ENCODE peak calls at places on chromosomes 5 and 9, in seven cellular contexts. One of them, this sample, is unnamed.

GRCh38 chr9:136050706-136051567 is 44.2 kb downstream of the NACC2 start:
- DNase-seq in IMR-90: peak; percentile 16
- DNase-seq in neuronal stem cell: peak; percentile 40
- DNase-seq in H9: peak; percentile 48
- DNase-seq in mesendoderm: peak; percentile 34
- DNase-seq in H1: peak; percentile 73
- DNase-seq in trophoblast cell: no peak
- DNase-seq in this sample: peak; percentile 53

GRCh38 chr5:132017738-132018625 is 6.5 kb upstream of the ACSL6 start:
- DNase-seq in IMR-90: no peak
- DNase-seq in neuronal stem cell: no peak
- DNase-seq in H9: no peak
- DNase-seq in mesendoderm: no peak
- DNase-seq in H1: peak; percentile 35
- DNase-seq in trophoblast cell: no peak
- DNase-seq in this sample: no peak

GRCh38 chr5:169757016-169757415 is 119.9 kb downstream of the DOCK2 start:
- DNase-seq in IMR-90: peak; percentile 54
- DNase-seq in neuronal stem cell: no peak
- DNase-seq in H9: no peak
- DNase-seq in mesendoderm: no peak
- DNase-seq in H1: no peak
- DNase-seq in trophoblast cell: peak; percentile 70
- DNase-seq in this sample: no peak

GRCh38 chr9:93094294-93095204 is 1.5 kb upstream of the CARD19 start:
- DNase-seq in IMR-90: no peak
- DNase-seq in neuronal stem cell: no peak
- DNase-seq in H9: no peak
- DNase-seq in mesendoderm: peak; percentile 44
- DNase-seq in H1: no peak
- DNase-seq in trophoblast cell: no peak
- DNase-seq in this sample: peak; percentile 30

GRCh38 chr5:179668404-179668803 is 12.4 kb downstream of the CBY3 start:
- DNase-seq in IMR-90: peak; percentile 54
- DNase-seq in neuronal stem cell: peak; percentile 50
- DNase-seq in H9: peak; percentile 84
- DNase-seq in mesendoderm: peak; percentile 87
- DNase-seq in H1: peak; percentile 85
- DNase-seq in trophoblast cell: peak; percentile 37
- DNase-seq in this sample: peak; percentile 61

GRCh38 chr5:78648359-78649219 is at the start of gene LHFPL2:
- DNase-seq in IMR-90: peak; percentile 68
- DNase-seq in neuronal stem cell: peak; percentile 84
- DNase-seq in H9: peak; percentile 69
- DNase-seq in mesendoderm: peak; percentile 91
- DNase-seq in H1: peak; percentile 84
- DNase-seq in trophoblast cell: peak; percentile 62
- DNase-seq in this sample: peak; percentile 78

GRCh38 chr5:73625905-73626811 is at the start of gene ARHGEF28:
- DNase-seq in IMR-90: peak; percentile 28
- DNase-seq in neuronal stem cell: peak; percentile 56
- DNase-seq in H9: peak; percentile 66
- DNase-seq in mesendoderm: peak; percentile 38
- DNase-seq in H1: peak; percentile 72
- DNase-seq in trophoblast cell: no peak
- DNase-seq in this sample: peak; percentile 52

GRCh38 chr5:2847608-2848007 is 96.1 kb upstream of the IRX2 start:
- DNase-seq in IMR-90: no peak
- DNase-seq in neuronal stem cell: no peak
- DNase-seq in H9: no peak
- DNase-seq in mesendoderm: no peak
- DNase-seq in H1: no peak
- DNase-seq in trophoblast cell: no peak
- DNase-seq in this sample: no peak

GRCh38 chr5:174549254-174549653 is 175.1 kb upstream of the MSX2 start:
- DNase-seq in IMR-90: no peak
- DNase-seq in neuronal stem cell: no peak
- DNase-seq in H9: no peak
- DNase-seq in mesendoderm: no peak
- DNase-seq in H1: no peak
- DNase-seq in trophoblast cell: no peak
- DNase-seq in this sample: no peak

GRCh38 chr5:77645158-77645994 is 6.9 kb upstream of the OTP start:
- DNase-seq in IMR-90: no peak
- DNase-seq in neuronal stem cell: no peak
- DNase-seq in H9: peak; percentile 66
- DNase-seq in mesendoderm: no peak
- DNase-seq in H1: peak; percentile 77
- DNase-seq in trophoblast cell: no peak
- DNase-seq in this sample: peak; percentile 12

GRCh38 chr5:137822158-137822764 is 45.4 kb upstream of the MYOT start:
- DNase-seq in IMR-90: peak; percentile 18
- DNase-seq in neuronal stem cell: peak; percentile 52
- DNase-seq in H9: peak; percentile 63
- DNase-seq in mesendoderm: peak; percentile 89
- DNase-seq in H1: peak; percentile 60
- DNase-seq in trophoblast cell: peak; percentile 57
- DNase-seq in this sample: peak; percentile 41

GRCh38 chr5:7917130-7918123 is 48.5 kb downstream of the MTRR start:
- DNase-seq in IMR-90: no peak
- DNase-seq in neuronal stem cell: no peak
- DNase-seq in H9: no peak
- DNase-seq in mesendoderm: no peak
- DNase-seq in H1: no peak
- DNase-seq in trophoblast cell: no peak
- DNase-seq in this sample: no peak

GRCh38 chr9:132755096-132755495 is 84.8 kb downstream of the GTF3C4 start:
- DNase-seq in IMR-90: no peak
- DNase-seq in neuronal stem cell: no peak
- DNase-seq in H9: no peak
- DNase-seq in mesendoderm: no peak
- DNase-seq in H1: no peak
- DNase-seq in trophoblast cell: no peak
- DNase-seq in this sample: no peak
- H2BK120ac ChIP-seq in IMR-90: no peak overlapping the region
- H2BK120ac ChIP-seq in neuronal stem cell: no peak overlapping the region
- H2BK120ac ChIP-seq in H9: no peak overlapping the region
- H2BK120ac ChIP-seq in mesendoderm: no peak overlapping the region
- H2BK120ac ChIP-seq in H1: no peak overlapping the region
- H2BK120ac ChIP-seq in trophoblast cell: no peak overlapping the region
- H2BK120ac ChIP-seq in this sample: no peak overlapping the region

GRCh38 chr9:106753155-106753671 is 109.8 kb upstream of the ZNF462 start:
- DNase-seq in IMR-90: peak; percentile 7
- DNase-seq in neuronal stem cell: no peak
- DNase-seq in H9: no peak
- DNase-seq in mesendoderm: peak; percentile 8
- DNase-seq in H1: no peak
- DNase-seq in trophoblast cell: no peak
- DNase-seq in this sample: peak; percentile 91
- H2BK120ac ChIP-seq in IMR-90: no peak overlapping the region
- H2BK120ac ChIP-seq in neuronal stem cell: no peak overlapping the region
- H2BK120ac ChIP-seq in H9: no peak overlapping the region
- H2BK120ac ChIP-seq in mesendoderm: no peak overlapping the region
- H2BK120ac ChIP-seq in H1: no peak overlapping the region
- H2BK120ac ChIP-seq in trophoblast cell: no peak overlapping the region
- H2BK120ac ChIP-seq in this sample: no peak overlapping the region

DNA sequence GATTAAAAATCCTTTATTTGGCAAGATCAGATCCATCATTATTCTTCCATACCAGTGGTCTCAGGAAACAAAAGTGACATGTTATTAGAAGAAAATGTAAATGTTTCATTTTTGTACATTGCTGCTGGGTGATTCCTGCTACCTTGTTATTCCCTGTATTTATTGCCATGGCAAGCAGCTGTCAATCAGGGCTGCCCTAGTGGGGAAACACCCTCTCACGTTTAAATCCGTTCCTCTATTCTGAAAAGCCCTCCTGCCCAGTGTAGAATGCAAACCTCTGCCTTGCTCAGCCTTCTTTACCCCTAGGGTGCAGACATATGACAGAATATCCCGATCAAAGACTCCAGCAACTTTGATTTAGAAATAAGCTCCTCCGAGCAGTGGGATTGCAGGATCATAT is 66.4 kb downstream of the HRH2 start:
- DNase-seq in IMR-90: no peak
- DNase-seq in neuronal stem cell: no peak
- DNase-seq in H9: no peak
- DNase-seq in mesendoderm: no peak
- DNase-seq in H1: no peak
- DNase-seq in trophoblast cell: no peak
- DNase-seq in this sample: no peak
- H2BK120ac ChIP-seq in IMR-90: no peak overlapping the region
- H2BK120ac ChIP-seq in neuronal stem cell: no peak overlapping the region
- H2BK120ac ChIP-seq in H9: no peak overlapping the region
- H2BK120ac ChIP-seq in mesendoderm: no peak overlapping the region
- H2BK120ac ChIP-seq in H1: no peak overlapping the region
- H2BK120ac ChIP-seq in trophoblast cell: no peak overlapping the region
- H2BK120ac ChIP-seq in this sample: no peak overlapping the region

GRCh38 chr9:130201974-130202373 is 29.8 kb downstream of the NCS1 start:
- DNase-seq in IMR-90: no peak
- DNase-seq in neuronal stem cell: no peak
- DNase-seq in H9: no peak
- DNase-seq in mesendoderm: no peak
- DNase-seq in H1: no peak
- DNase-seq in trophoblast cell: no peak
- DNase-seq in this sample: no peak
- H2BK120ac ChIP-seq in IMR-90: no peak overlapping the region
- H2BK120ac ChIP-seq in neuronal stem cell: no peak overlapping the region
- H2BK120ac ChIP-seq in H9: no peak overlapping the region
- H2BK120ac ChIP-seq in mesendoderm: no peak overlapping the region
- H2BK120ac ChIP-seq in H1: no peak overlapping the region
- H2BK120ac ChIP-seq in trophoblast cell: no peak overlapping the region
- H2BK120ac ChIP-seq in this sample: no peak overlapping the region

GRCh38 chr9:73243078-73243477 is 91.4 kb downstream of the ANXA1 start:
- DNase-seq in IMR-90: no peak
- DNase-seq in neuronal stem cell: no peak
- DNase-seq in H9: no peak
- DNase-seq in mesendoderm: no peak
- DNase-seq in H1: no peak
- DNase-seq in trophoblast cell: no peak
- DNase-seq in this sample: no peak

GRCh38 chr9:73239868-73240267 is 88.2 kb downstream of the ANXA1 start:
- DNase-seq in IMR-90: no peak
- DNase-seq in neuronal stem cell: no peak
- DNase-seq in H9: no peak
- DNase-seq in mesendoderm: no peak
- DNase-seq in H1: no peak
- DNase-seq in trophoblast cell: no peak
- DNase-seq in this sample: peak; percentile 70

GRCh38 chr9:73233359-73233758 is 81.7 kb downstream of the ANXA1 start:
- DNase-seq in IMR-90: no peak
- DNase-seq in neuronal stem cell: no peak
- DNase-seq in H9: no peak
- DNase-seq in mesendoderm: no peak
- DNase-seq in H1: no peak
- DNase-seq in trophoblast cell: no peak
- DNase-seq in this sample: no peak

GRCh38 chr9:73231203-73231602 is 79.5 kb downstream of the ANXA1 start:
- DNase-seq in IMR-90: no peak
- DNase-seq in neuronal stem cell: no peak
- DNase-seq in H9: no peak
- DNase-seq in mesendoderm: no peak
- DNase-seq in H1: no peak
- DNase-seq in trophoblast cell: no peak
- DNase-seq in this sample: no peak

GRCh38 chr9:73237140-73237539 is 85.5 kb downstream of the ANXA1 start:
- DNase-seq in IMR-90: no peak
- DNase-seq in neuronal stem cell: no peak
- DNase-seq in H9: no peak
- DNase-seq in mesendoderm: no peak
- DNase-seq in H1: no peak
- DNase-seq in trophoblast cell: no peak
- DNase-seq in this sample: no peak
- H2BK120ac ChIP-seq in IMR-90: no peak overlapping the region
- H2BK120ac ChIP-seq in neuronal stem cell: no peak overlapping the region
- H2BK120ac ChIP-seq in H9: no peak overlapping the region
- H2BK120ac ChIP-seq in mesendoderm: no peak overlapping the region
- H2BK120ac ChIP-seq in H1: no peak overlapping the region
- H2BK120ac ChIP-seq in trophoblast cell: no peak overlapping the region
- H2BK120ac ChIP-seq in this sample: no peak overlapping the region

GRCh38 chr9:100117316-100117715 is 18.3 kb downstream of the INVS start:
- DNase-seq in IMR-90: no peak
- DNase-seq in neuronal stem cell: no peak
- DNase-seq in H9: no peak
- DNase-seq in mesendoderm: no peak
- DNase-seq in H1: no peak
- DNase-seq in trophoblast cell: no peak
- DNase-seq in this sample: no peak
- H2BK120ac ChIP-seq in IMR-90: no peak overlapping the region
- H2BK120ac ChIP-seq in neuronal stem cell: no peak overlapping the region
- H2BK120ac ChIP-seq in H9: no peak overlapping the region
- H2BK120ac ChIP-seq in mesendoderm: no peak overlapping the region
- H2BK120ac ChIP-seq in H1: no peak overlapping the region
- H2BK120ac ChIP-seq in trophoblast cell: no peak overlapping the region
- H2BK120ac ChIP-seq in this sample: no peak overlapping the region

DNA sequence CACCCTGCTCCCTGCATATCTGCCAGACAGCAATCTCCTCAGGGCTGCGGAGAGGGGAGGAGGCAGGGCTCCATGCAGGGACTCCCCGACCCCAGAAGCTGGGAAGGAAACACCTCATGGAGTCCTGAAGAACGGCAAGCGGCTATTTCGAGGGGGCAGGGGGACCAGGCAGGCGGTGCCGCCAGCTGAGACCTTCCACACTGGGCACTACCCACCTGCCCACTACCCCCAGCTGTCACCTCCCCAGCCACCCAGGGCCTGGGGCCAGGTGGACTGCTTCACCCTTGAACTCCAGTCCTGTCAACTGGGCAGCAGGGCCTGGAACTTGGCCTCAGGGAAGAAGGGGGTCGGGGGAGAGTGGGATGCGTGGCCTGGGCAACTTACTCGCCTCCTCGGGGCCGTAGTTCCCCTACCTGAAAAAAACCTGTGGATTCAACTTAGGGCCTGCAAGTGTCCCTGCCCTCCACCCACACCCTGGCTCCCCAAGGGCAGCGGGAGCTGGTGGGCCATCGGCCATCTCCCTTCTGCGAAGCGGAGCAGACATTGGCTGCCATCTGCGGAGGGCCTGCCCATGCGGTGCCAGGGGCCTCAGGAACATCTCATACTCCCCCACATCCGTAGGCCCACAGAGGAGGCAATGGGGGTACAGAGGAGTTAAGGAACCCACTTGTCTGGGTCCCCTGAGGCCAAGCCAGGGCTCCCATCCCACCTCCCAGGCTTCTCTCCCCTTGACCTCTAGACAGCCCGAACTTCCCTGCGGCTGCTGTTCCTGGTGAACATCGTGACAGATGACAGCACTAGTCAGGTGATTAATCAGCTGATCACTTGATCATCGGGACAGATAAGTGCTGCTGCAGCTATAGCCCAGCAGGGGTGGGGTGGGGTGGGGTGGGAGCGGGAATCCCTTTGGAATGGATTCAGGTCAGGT is 18.5 kb upstream of the RALGDS start:
- DNase-seq in IMR-90: no peak
- DNase-seq in neuronal stem cell: no peak
- DNase-seq in H9: no peak
- DNase-seq in mesendoderm: no peak
- DNase-seq in H1: no peak
- DNase-seq in trophoblast cell: no peak
- DNase-seq in this sample: no peak
- H2BK120ac ChIP-seq in IMR-90: no peak overlapping the region
- H2BK120ac ChIP-seq in neuronal stem cell: no peak overlapping the region
- H2BK120ac ChIP-seq in H9: no peak overlapping the region
- H2BK120ac ChIP-seq in mesendoderm: no peak overlapping the region
- H2BK120ac ChIP-seq in H1: no peak overlapping the region
- H2BK120ac ChIP-seq in trophoblast cell: no peak overlapping the region
- H2BK120ac ChIP-seq in this sample: no peak overlapping the region